ENCODE peak calls at places on chromosomes 2 and 18, in six cellular contexts. One of them, this sample, is unnamed.

GRCh38 chr18:27240383-27240782 is 55.3 kb upstream of the CHST9 start:
- DNase-seq in endothelial cell of umbilical vein: no peak
- DNase-seq in MM.1S: no peak
- DNase-seq in mammary epithelial cell: no peak
- DNase-seq in fibroblast of lung: no peak
- DNase-seq in H1: no peak
- DNase-seq in this sample: no peak

GRCh38 chr2:15800489-15801329 is 139.6 kb upstream of the MYCN start:
- DNase-seq in endothelial cell of umbilical vein: no peak
- DNase-seq in MM.1S: no peak
- DNase-seq in mammary epithelial cell: no peak
- DNase-seq in fibroblast of lung: no peak
- DNase-seq in H1: no peak
- DNase-seq in this sample: peak; percentile 29

GRCh38 chr2:162041465-162041864 is 32.5 kb downstream of the DPP4 start:
- DNase-seq in endothelial cell of umbilical vein: no peak
- DNase-seq in MM.1S: no peak
- DNase-seq in mammary epithelial cell: peak; percentile 42
- DNase-seq in fibroblast of lung: no peak
- DNase-seq in H1: no peak
- DNase-seq in this sample: no peak

GRCh38 chr2:18356676-18357075 is 203.8 kb downstream of the RDH14 start:
- DNase-seq in endothelial cell of umbilical vein: peak; percentile 73
- DNase-seq in MM.1S: no peak
- DNase-seq in mammary epithelial cell: peak; percentile 23
- DNase-seq in fibroblast of lung: peak; percentile 39
- DNase-seq in H1: no peak
- DNase-seq in this sample: no peak

GRCh38 chr2:122205637-122206036 is 450.2 kb downstream of the TSN start:
- DNase-seq in endothelial cell of umbilical vein: no peak
- DNase-seq in MM.1S: no peak
- DNase-seq in mammary epithelial cell: no peak
- DNase-seq in fibroblast of lung: no peak
- DNase-seq in H1: no peak
- DNase-seq in this sample: no peak

GRCh38 chr2:233487748-233488345 is 78.7 kb downstream of the USP40 start:
- DNase-seq in endothelial cell of umbilical vein: no peak
- DNase-seq in MM.1S: no peak
- DNase-seq in mammary epithelial cell: no peak
- DNase-seq in fibroblast of lung: peak; percentile 5
- DNase-seq in H1: no peak
- DNase-seq in this sample: no peak

GRCh38 chr2:53490659-53491058 is 276.9 kb upstream of the CHAC2 start:
- DNase-seq in endothelial cell of umbilical vein: no peak
- DNase-seq in MM.1S: no peak
- DNase-seq in mammary epithelial cell: peak; percentile 35
- DNase-seq in fibroblast of lung: no peak
- DNase-seq in H1: no peak
- DNase-seq in this sample: no peak

GRCh38 chr2:174608866-174609214 is 11.2 kb upstream of the WIPF1 start:
- DNase-seq in endothelial cell of umbilical vein: no peak
- DNase-seq in MM.1S: no peak
- DNase-seq in mammary epithelial cell: no peak
- DNase-seq in fibroblast of lung: no peak
- DNase-seq in H1: no peak
- DNase-seq in this sample: no peak

GRCh38 chr18:6873352-6873751 is 143.8 kb downstream of the ARHGAP28 start:
- DNase-seq in endothelial cell of umbilical vein: no peak
- DNase-seq in MM.1S: no peak
- DNase-seq in mammary epithelial cell: no peak
- DNase-seq in fibroblast of lung: no peak
- DNase-seq in H1: no peak
- DNase-seq in this sample: peak; percentile 52

GRCh38 chr2:54549912-54550518 is 93.9 kb downstream of the SPTBN1 start:
- DNase-seq in endothelial cell of umbilical vein: no peak
- DNase-seq in MM.1S: no peak
- DNase-seq in mammary epithelial cell: peak; percentile 71
- DNase-seq in fibroblast of lung: no peak
- DNase-seq in H1: no peak
- DNase-seq in this sample: no peak

GRCh38 chr2:174337337-174338154 is 2.8 kb downstream of the SP9 start:
- DNase-seq in endothelial cell of umbilical vein: peak; percentile 46
- DNase-seq in MM.1S: peak; percentile 43
- DNase-seq in mammary epithelial cell: peak; percentile 16
- DNase-seq in fibroblast of lung: peak; percentile 37
- DNase-seq in H1: no peak
- DNase-seq in this sample: peak; percentile 85

GRCh38 chr2:238289574-238289973 is 1.2 kb upstream of the PER2 start:
- DNase-seq in endothelial cell of umbilical vein: no peak
- DNase-seq in MM.1S: no peak
- DNase-seq in mammary epithelial cell: no peak
- DNase-seq in fibroblast of lung: no peak
- DNase-seq in H1: no peak
- DNase-seq in this sample: peak; percentile 23

GRCh38 chr2:232438051-232438450 is 17.9 kb upstream of the ALPI start:
- DNase-seq in endothelial cell of umbilical vein: no peak
- DNase-seq in MM.1S: no peak
- DNase-seq in mammary epithelial cell: no peak
- DNase-seq in fibroblast of lung: no peak
- DNase-seq in H1: no peak
- DNase-seq in this sample: no peak

GRCh38 chr2:145792745-145793144 is 1272.8 kb upstream of the ZEB2 start:
- DNase-seq in endothelial cell of umbilical vein: no peak
- DNase-seq in MM.1S: no peak
- DNase-seq in mammary epithelial cell: no peak
- DNase-seq in fibroblast of lung: no peak
- DNase-seq in H1: no peak
- DNase-seq in this sample: no peak

GRCh38 chr2:144011098-144011497 is 508.8 kb downstream of the ZEB2 start:
- DNase-seq in endothelial cell of umbilical vein: peak; percentile 15
- DNase-seq in MM.1S: no peak
- DNase-seq in mammary epithelial cell: no peak
- DNase-seq in fibroblast of lung: no peak
- DNase-seq in H1: no peak
- DNase-seq in this sample: no peak

GRCh38 chr2:74374509-74375205 is 5.5 kb downstream of the DCTN1 start:
- DNase-seq in endothelial cell of umbilical vein: peak; percentile 19
- DNase-seq in MM.1S: no peak
- DNase-seq in mammary epithelial cell: no peak
- DNase-seq in fibroblast of lung: peak; percentile 54
- DNase-seq in H1: peak; percentile 59
- DNase-seq in this sample: peak; percentile 93

GRCh38 chr2:182372661-182373060 is 54.2 kb downstream of the PDE1A start:
- DNase-seq in endothelial cell of umbilical vein: peak; percentile 79
- DNase-seq in MM.1S: no peak
- DNase-seq in mammary epithelial cell: peak; percentile 86
- DNase-seq in fibroblast of lung: peak; percentile 84
- DNase-seq in H1: no peak
- DNase-seq in this sample: no peak

GRCh38 chr2:105144128-105144940 is 97.2 kb upstream of the GPR45 start:
- DNase-seq in endothelial cell of umbilical vein: no peak
- DNase-seq in MM.1S: no peak
- DNase-seq in mammary epithelial cell: no peak
- DNase-seq in fibroblast of lung: no peak
- DNase-seq in H1: no peak
- DNase-seq in this sample: peak; percentile 15

GRCh38 chr2:105144941-105145300 is 96.6 kb upstream of the GPR45 start:
- DNase-seq in endothelial cell of umbilical vein: no peak
- DNase-seq in MM.1S: no peak
- DNase-seq in mammary epithelial cell: no peak
- DNase-seq in fibroblast of lung: no peak
- DNase-seq in H1: no peak
- DNase-seq in this sample: no peak

GRCh38 chr2:105143094-105143466 is 98.5 kb upstream of the GPR45 start:
- DNase-seq in endothelial cell of umbilical vein: no peak
- DNase-seq in MM.1S: no peak
- DNase-seq in mammary epithelial cell: no peak
- DNase-seq in fibroblast of lung: no peak
- DNase-seq in H1: no peak
- DNase-seq in this sample: no peak

GRCh38 chr2:105142239-105142638 is 99.3 kb upstream of the GPR45 start:
- DNase-seq in endothelial cell of umbilical vein: no peak
- DNase-seq in MM.1S: no peak
- DNase-seq in mammary epithelial cell: no peak
- DNase-seq in fibroblast of lung: no peak
- DNase-seq in H1: no peak
- DNase-seq in this sample: no peak

GRCh38 chr2:105143467-105144127 is 97.9 kb upstream of the GPR45 start:
- DNase-seq in endothelial cell of umbilical vein: no peak
- DNase-seq in MM.1S: peak; percentile 41
- DNase-seq in mammary epithelial cell: peak; percentile 65
- DNase-seq in fibroblast of lung: no peak
- DNase-seq in H1: no peak
- DNase-seq in this sample: peak; percentile 86
- TF ChIP-seq EZH2 in endothelial cell of umbilical vein: peak; percentile 64
- TF ChIP-seq EZH2 in MM.1S: no peak
- TF ChIP-seq EZH2 in mammary epithelial cell: no peak
- TF ChIP-seq EZH2 in fibroblast of lung: peak; percentile 69
- TF ChIP-seq EZH2 in H1: no peak
- TF ChIP-seq EZH2 in this sample: no peak

GRCh38 chr2:172101008-172101706 is 1.5 kb downstream of the DLX2 start:
- DNase-seq in endothelial cell of umbilical vein: no peak
- DNase-seq in MM.1S: no peak
- DNase-seq in mammary epithelial cell: no peak
- DNase-seq in fibroblast of lung: no peak
- DNase-seq in H1: no peak
- DNase-seq in this sample: peak; percentile 54

GRCh38 chr2:172098287-172098649 is 4.4 kb downstream of the DLX2 start:
- DNase-seq in endothelial cell of umbilical vein: no peak
- DNase-seq in MM.1S: no peak
- DNase-seq in mammary epithelial cell: no peak
- DNase-seq in fibroblast of lung: no peak
- DNase-seq in H1: no peak
- DNase-seq in this sample: no peak

GRCh38 chr2:172098650-172099471 is 3.8 kb downstream of the DLX2 start:
- DNase-seq in endothelial cell of umbilical vein: peak; percentile 68
- DNase-seq in MM.1S: no peak
- DNase-seq in mammary epithelial cell: peak; percentile 76
- DNase-seq in fibroblast of lung: no peak
- DNase-seq in H1: no peak
- DNase-seq in this sample: peak; percentile 79

GRCh38 chr2:172100080-172101007 is 2.4 kb downstream of the DLX2 start:
- DNase-seq in endothelial cell of umbilical vein: no peak
- DNase-seq in MM.1S: no peak
- DNase-seq in mammary epithelial cell: no peak
- DNase-seq in fibroblast of lung: no peak
- DNase-seq in H1: no peak
- DNase-seq in this sample: peak; percentile 64

DNA sequence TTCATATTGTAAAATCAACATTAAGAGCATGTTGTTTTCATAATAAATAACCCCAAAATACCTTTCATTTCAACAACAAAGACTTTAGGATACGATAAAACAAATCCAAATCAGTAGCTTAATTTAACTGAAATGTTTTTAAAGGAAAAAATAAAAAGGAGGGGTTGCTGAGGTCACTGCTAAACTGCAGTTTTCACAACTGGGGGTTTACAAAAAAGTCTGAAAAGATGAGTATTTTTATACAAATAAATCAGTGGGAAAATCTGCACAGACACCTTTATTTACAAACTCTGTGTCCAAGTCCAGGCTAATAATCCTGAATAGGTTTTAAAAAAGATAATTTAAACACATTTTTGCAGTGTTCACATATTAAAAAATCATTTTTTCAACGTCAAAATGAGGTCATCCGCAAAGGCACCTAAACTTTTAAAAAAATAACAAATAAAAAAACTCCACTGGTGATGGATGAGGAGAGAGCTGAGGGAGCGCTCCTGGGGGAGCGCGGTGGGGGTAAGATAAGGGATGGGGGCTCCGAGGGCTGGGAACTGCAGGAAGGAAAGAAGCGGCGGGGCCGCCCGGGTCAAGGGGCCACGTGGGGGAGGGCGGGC is 3.1 kb downstream of the DLX2 start:
- DNase-seq in endothelial cell of umbilical vein: no peak
- DNase-seq in MM.1S: no peak
- DNase-seq in mammary epithelial cell: no peak
- DNase-seq in fibroblast of lung: no peak
- DNase-seq in H1: no peak
- DNase-seq in this sample: no peak
- H3K9ac ChIP-seq in endothelial cell of umbilical vein: no peak overlapping the region
- H3K9ac ChIP-seq in MM.1S: no peak overlapping the region
- H3K9ac ChIP-seq in mammary epithelial cell: no peak overlapping the region
- H3K9ac ChIP-seq in fibroblast of lung: peak overlapping the region; percentile 40
- H3K9ac ChIP-seq in H1: no peak overlapping the region
- H3K9ac ChIP-seq in this sample: no peak overlapping the region

DNA sequence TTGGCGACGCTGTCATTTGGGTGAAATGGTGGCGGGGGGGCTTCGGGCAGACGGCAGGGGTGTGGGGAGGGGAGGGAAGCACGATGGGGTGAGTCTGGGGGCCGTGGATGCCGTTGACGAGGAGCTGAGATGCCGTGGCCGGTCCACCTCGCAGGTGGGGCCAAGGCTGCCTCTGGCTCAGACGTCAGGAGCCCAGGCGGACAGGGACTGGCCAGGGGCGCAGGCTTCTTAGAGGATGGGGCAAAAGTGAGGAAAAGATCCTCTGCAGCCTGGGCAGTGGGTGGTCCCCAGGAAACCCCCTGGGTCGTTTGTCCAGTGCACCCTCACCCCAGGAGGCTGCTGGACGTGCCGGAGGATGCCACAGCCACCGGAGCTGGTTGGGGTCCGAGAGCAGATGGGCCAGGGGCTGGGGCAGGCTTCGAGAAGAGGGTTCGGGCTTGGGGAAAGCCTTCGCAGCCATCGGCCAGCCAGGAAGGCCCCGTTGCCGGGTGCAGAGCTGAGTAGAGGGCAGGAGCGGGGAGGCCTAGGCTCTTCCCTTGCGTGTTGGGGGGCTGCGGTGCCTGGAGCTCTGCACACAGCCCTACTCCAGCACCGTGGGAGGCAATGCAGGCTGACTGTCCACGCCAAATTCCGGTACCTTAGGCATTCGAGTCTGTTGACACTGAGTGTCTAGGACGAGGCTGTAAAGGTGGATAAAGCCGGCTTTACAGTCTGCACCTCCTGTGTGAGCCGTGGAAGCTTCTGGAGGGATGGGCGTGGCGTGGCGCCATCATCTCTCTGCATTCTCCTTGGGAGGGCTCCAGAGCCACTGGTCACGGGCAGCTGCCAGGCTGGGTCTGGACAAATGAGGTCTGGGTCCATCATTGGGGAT is 18.8 kb downstream of the GPC1 start:
- DNase-seq in endothelial cell of umbilical vein: no peak
- DNase-seq in MM.1S: no peak
- DNase-seq in mammary epithelial cell: no peak
- DNase-seq in fibroblast of lung: no peak
- DNase-seq in H1: no peak
- DNase-seq in this sample: peak; percentile 42
- TF ChIP-seq EZH2 in endothelial cell of umbilical vein: peak; percentile 93
- TF ChIP-seq EZH2 in MM.1S: no peak
- TF ChIP-seq EZH2 in mammary epithelial cell: no peak
- TF ChIP-seq EZH2 in fibroblast of lung: no peak
- TF ChIP-seq EZH2 in H1: peak; percentile 46
- TF ChIP-seq EZH2 in this sample: peak; percentile 70

DNA sequence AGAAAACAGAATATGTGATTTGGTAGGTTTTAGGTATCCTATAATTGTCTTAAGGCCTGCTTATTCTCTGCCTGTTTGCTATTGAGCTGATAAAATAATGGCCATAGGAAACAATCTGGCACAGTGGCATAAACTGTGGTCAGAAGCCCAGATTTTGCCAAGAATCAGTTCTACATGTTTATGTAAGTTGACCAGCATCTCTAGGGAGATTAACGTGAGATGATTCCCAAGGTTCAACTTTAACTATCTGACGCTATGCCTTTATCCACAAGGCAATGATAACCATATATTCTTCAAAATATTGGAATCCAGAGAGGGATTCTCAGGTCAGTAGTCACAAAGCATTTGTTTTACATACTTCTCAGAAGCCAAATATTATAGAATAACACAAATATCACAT is 25.6 kb downstream of the AP1S3 start:
- DNase-seq in endothelial cell of umbilical vein: no peak
- DNase-seq in MM.1S: no peak
- DNase-seq in mammary epithelial cell: no peak
- DNase-seq in fibroblast of lung: peak; percentile 60
- DNase-seq in H1: no peak
- DNase-seq in this sample: no peak
- H3K9ac ChIP-seq in endothelial cell of umbilical vein: no peak overlapping the region
- H3K9ac ChIP-seq in MM.1S: no peak overlapping the region
- H3K9ac ChIP-seq in mammary epithelial cell: no peak overlapping the region
- H3K9ac ChIP-seq in fibroblast of lung: no peak overlapping the region
- H3K9ac ChIP-seq in H1: no peak overlapping the region
- H3K9ac ChIP-seq in this sample: no peak overlapping the region